ENCODE peak calls at places on chromosomes 4 and X, in ten cellular contexts. J is mammary epithelial cell, M is H1, S is thoracic aorta, U is colonic mucosa, T is left ventricle myocardium inferior, V is mucosa of descending colon, H is A549, R is heart right ventricle, I is SJSA1. K is an unnamed sample.

GRCh38 chr4:53015681-53016080 is 153.6 kb downstream of the RASL11B start:
- DNase-seq in S (no peak), T (no peak), V (no peak), I (peak; percentile 48), M (no peak), H (no peak), U (peak; percentile 29), J (no peak), R (peak; percentile 38), K (no peak)

GRCh38 chr4:22910200-22910599 is 217.5 kb downstream of the GBA3 start:
- DNase-seq in U (no peak), R (no peak), V (no peak), M (no peak), S (no peak), T (no peak), I (no peak), H (no peak), J (no peak), K (no peak)

GRCh38 chr4:79764118-79764517 is 308.9 kb downstream of the ANTXR2 start:
- DNase-seq in T (no peak), I (no peak), V (no peak), M (no peak), H (no peak), J (no peak), R (no peak), U (no peak), S (no peak), K (no peak)

GRCh38 chr4:54586343-54586953 is 71.3 kb upstream of the KIT start:
- DNase-seq in I (no peak), U (peak; percentile 58), S (no peak), R (no peak), V (peak; percentile 50), H (no peak), J (peak; percentile 64), T (no peak), M (no peak), K (no peak)

GRCh38 chr4:170497729-170498128 is 408.0 kb upstream of the AADAT start:
- DNase-seq in H (no peak), V (no peak), R (no peak), S (no peak), J (no peak), T (no peak), M (no peak), I (no peak), U (no peak), K (no peak)

GRCh38 chr4:88897180-88897579 is 159.8 kb downstream of the FAM13A start:
- DNase-seq in J (peak; percentile 20), M (no peak), U (no peak), R (no peak), I (no peak), S (no peak), H (no peak), T (no peak), V (no peak), K (no peak)

GRCh38 chr4:15742083-15742582 is 36.0 kb upstream of the CD38 start:
- DNase-seq in M (no peak), I (no peak), S (no peak), V (no peak), T (no peak), H (no peak), J (no peak), U (no peak), R (no peak), K (no peak)

GRCh38 chr4:8067945-8068894 is 90.4 kb downstream of the ABLIM2 start:
- DNase-seq in J (no peak), V (no peak), M (no peak), S (no peak), U (no peak), H (no peak), T (no peak), I (no peak), R (no peak), K (no peak)

GRCh38 chrX:10356979-10357378 is 200.2 kb downstream of the CLCN4 start:
- DNase-seq in V (no peak), R (no peak), J (peak; percentile 71), U (no peak), H (no peak), M (no peak), I (no peak), S (no peak), T (no peak), K (no peak)

GRCh38 chr4:133186845-133187244 is 37.8 kb downstream of the PCDH10 start:
- DNase-seq in V (no peak), U (no peak), M (no peak), J (no peak), T (no peak), H (no peak), I (no peak), R (no peak), S (peak; percentile 5), K (no peak)

GRCh38 chrX:21657318-21658151 is 595 bp downstream of the KLHL34 start:
- DNase-seq in I (no peak), U (no peak), J (no peak), H (no peak), R (no peak), S (no peak), M (no peak), V (no peak), T (no peak), K (no peak)

GRCh38 chr4:3399277-3400194 is 42.2 kb upstream of the HGFAC start:
- DNase-seq in I (peak; percentile 67), U (no peak), T (peak; percentile 21), V (no peak), H (no peak), S (no peak), J (peak; percentile 9), R (peak; percentile 54), M (no peak), K (no peak)

GRCh38 chr4:41865306-41865980 is 69.8 kb upstream of the TMEM33 start:
- DNase-seq in R (no peak), T (no peak), U (no peak), V (no peak), I (no peak), S (no peak), M (peak; percentile 55), J (no peak), H (no peak), K (peak; percentile 52)

GRCh38 chr4:1604706-1605205 is 79.4 kb downstream of the FAM53A start:
- DNase-seq in J (no peak), U (no peak), H (no peak), I (no peak), M (no peak), R (no peak), T (no peak), S (no peak), V (no peak), K (no peak)

GRCh38 chr4:122863626-122864025 is 37.0 kb downstream of the FGF2 start:
- DNase-seq in V (no peak), R (no peak), M (no peak), T (no peak), H (no peak), J (no peak), S (no peak), U (no peak), I (no peak), K (no peak)

GRCh38 chrX:445727-446126 is 59.0 kb upstream of the PPP2R3B start:
- DNase-seq in T (no peak), J (no peak), S (no peak), H (no peak), U (no peak), M (no peak), I (no peak), V (no peak), R (no peak), K (no peak)

GRCh38 chr4:146124023-146124680 is 51.4 kb upstream of the LSM6 start:
- DNase-seq in R (no peak), V (no peak), U (no peak), J (no peak), T (no peak), M (peak; percentile 60), H (no peak), S (no peak), I (no peak), K (no peak)

GRCh38 chrX:5958523-5958922 is 270.1 kb downstream of the NLGN4X start:
- DNase-seq in T (no peak), V (no peak), U (no peak), M (no peak), H (no peak), I (no peak), J (no peak), S (no peak), R (no peak), K (no peak)

GRCh38 chrX:5959286-5959685 is 269.4 kb downstream of the NLGN4X start:
- DNase-seq in I (no peak), M (no peak), S (no peak), J (no peak), T (no peak), U (no peak), R (no peak), H (no peak), V (no peak), K (no peak)

GRCh38 chrX:5957506-5957905 is 271.2 kb downstream of the NLGN4X start:
- DNase-seq in M (no peak), J (peak; percentile 77), R (no peak), V (no peak), T (no peak), U (no peak), I (no peak), H (no peak), S (no peak), K (no peak)
- H3K4me1 ChIP-seq in M (no peaks in the 10 kb centered on the region), J (no peaks in the 10 kb centered on the region), R (no peaks in the 10 kb centered on the region), V (no peaks in the 10 kb centered on the region), T (no peaks in the 10 kb centered on the region), U (no peaks in the 10 kb centered on the region), I (no peaks in the 10 kb centered on the region), H (no peaks in the 10 kb centered on the region), S (no peaks in the 10 kb centered on the region), K (no peaks in the 10 kb centered on the region)

GRCh38 chrX:153642313-153642654 is 4.7 kb upstream of the DUSP9 start:
- DNase-seq in I (no peak), T (no peak), U (no peak), H (no peak), V (no peak), M (peak; percentile 53), R (no peak), J (no peak), S (no peak), K (no peak)
- H3K4me3 ChIP-seq in I (no peak overlapping the region), T (peak overlapping the region; percentile 45), U (no peak overlapping the region), H (peak overlapping the region; percentile 59), V (no peak overlapping the region), M (peak overlapping the region; percentile 57), R (peak overlapping the region; percentile 19), J (no peak overlapping the region), S (no peak overlapping the region), K (no peak overlapping the region)

DNA sequence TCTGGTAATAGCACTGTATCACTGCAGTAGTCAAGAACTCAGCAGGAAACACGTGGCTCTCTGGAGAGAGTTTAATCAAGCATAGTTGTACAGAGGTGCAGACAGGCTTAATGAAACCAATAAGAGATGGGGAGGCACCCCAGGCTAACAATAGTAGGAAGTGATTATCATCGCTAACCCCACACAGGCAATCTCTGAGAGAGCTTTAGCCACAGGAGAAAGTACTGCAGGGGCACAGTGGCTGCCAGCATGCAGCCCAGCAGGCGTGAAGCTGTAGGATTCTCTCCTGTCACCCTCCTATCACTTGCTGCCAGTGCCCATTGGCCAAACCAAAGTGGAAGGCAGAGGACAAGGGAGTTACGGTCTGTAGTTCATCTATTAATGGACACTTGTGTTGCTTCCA is 450.1 kb upstream of the RASGEF1B start:
- DNase-seq in R (peak; percentile 6), H (no peak), M (no peak), J (no peak), I (no peak), T (no peak), U (no peak), V (no peak), S (no peak), K (no peak)
- H3K4me1 ChIP-seq in R (peaks cover 10% of the 10 kb centered on the region), H (no peaks in the 10 kb centered on the region), M (no peaks in the 10 kb centered on the region), J (no peaks in the 10 kb centered on the region), I (no peaks in the 10 kb centered on the region), T (peaks cover 18% of the 10 kb centered on the region), U (no peaks in the 10 kb centered on the region), V (no peaks in the 10 kb centered on the region), S (no peaks in the 10 kb centered on the region), K (no peaks in the 10 kb centered on the region)

GRCh38 chr4:142404191-142404611 is 441.9 kb downstream of the INPP4B start:
- DNase-seq in R (peak; percentile 51), M (no peak), J (peak; percentile 81), I (peak; percentile 28), T (no peak), U (no peak), H (peak; percentile 20), V (no peak), S (peak; percentile 3), K (no peak)
- H3K4me3 ChIP-seq in R (peak overlapping the region; percentile 59), M (no peak overlapping the region), J (peak overlapping the region; percentile 69), I (peak overlapping the region; percentile 1), T (peak overlapping the region; percentile 68), U (no peak overlapping the region), H (peak overlapping the region; percentile 45), V (no peak overlapping the region), S (peak overlapping the region; percentile 81), K (peak overlapping the region; percentile 73)